ENCODE peak calls at places on chromosomes 11 and 22, in six cellular contexts. L, F, V, H, R and K are unnamed samples.

GRCh38 chr11:134120921-134121526 is 52.2 kb downstream of the JAM3 start:
- DNase-seq in L (peak), F (no peak), V (no peak), H (peak), R (no peak), K (peak)

GRCh38 chr22:48342016-48342415 is 1485.7 kb downstream of the BRD1 start:
- DNase-seq in L (no peak), F (no peak), V (no peak), H (no peak), R (peak), K (no peak)

GRCh38 chr11:8354622-8355417 is 91.1 kb upstream of the LMO1 start:
- DNase-seq in L (peak), F (no peak), V (no peak), H (peak), R (peak), K (no peak)

GRCh38 chr11:31850365-31850764 is 39.2 kb upstream of the PAX6 start:
- DNase-seq in L (no peak), F (no peak), V (no peak), H (no peak), R (no peak), K (no peak)

GRCh38 chr11:79393362-79394043 is 47.3 kb downstream of the TENM4 start:
- DNase-seq in L (no peak), F (no peak), V (no peak), H (no peak), R (no peak), K (no peak)

GRCh38 chr11:86625981-86626380 is 46.4 kb downstream of the ME3 start:
- DNase-seq in L (no peak), F (no peak), V (no peak), H (no peak), R (no peak), K (no peak)

GRCh38 chr11:43573233-43573632 is 107.3 kb upstream of the HSD17B12 start:
- DNase-seq in L (no peak), F (no peak), V (no peak), H (no peak), R (no peak), K (no peak)

GRCh38 chr11:114262681-114263509 is 33.3 kb upstream of the NNMT start:
- DNase-seq in L (no peak), F (peak), V (no peak), H (peak), R (peak), K (no peak)

GRCh38 chr22:19565921-19566598 is 41.9 kb upstream of the CLDN5 start:
- DNase-seq in L (no peak), F (peak), V (no peak), H (no peak), R (no peak), K (no peak)

GRCh38 chr11:7965386-7965785 is at the start of gene NLRP10:
- DNase-seq in L (no peak), F (peak), V (no peak), H (peak), R (no peak), K (no peak)

GRCh38 chr11:71286701-71287643 is 34.6 kb upstream of the SHANK2 start:
- DNase-seq in L (peak), F (peak), V (peak), H (peak), R (no peak), K (no peak)

GRCh38 chr11:61083601-61084147 is 18.6 kb upstream of the CD5 start:
- DNase-seq in L (no peak), F (no peak), V (no peak), H (no peak), R (no peak), K (no peak)

GRCh38 chr22:45230026-45230845 is 10.5 kb downstream of the KIAA0930 start:
- DNase-seq in L (no peak), F (no peak), V (no peak), H (no peak), R (peak), K (peak)

GRCh38 chr11:122071680-122072321 is 44.2 kb downstream of the BLID start:
- DNase-seq in L (peak), F (no peak), V (no peak), H (peak), R (no peak), K (no peak)

GRCh38 chr11:108734956-108735559 is 70.2 kb downstream of the DDX10 start:
- DNase-seq in L (no peak), F (no peak), V (no peak), H (no peak), R (no peak), K (no peak)

GRCh38 chr22:47437110-47437509 is 674.7 kb downstream of the TBC1D22A start:
- DNase-seq in L (no peak), F (no peak), V (no peak), H (no peak), R (no peak), K (no peak)

GRCh38 chr22:25930710-25931353 is 188.8 kb downstream of the MYO18B start:
- DNase-seq in L (no peak), F (no peak), V (no peak), H (no peak), R (no peak), K (no peak)

GRCh38 chr22:40668611-40669390 is 10.5 kb upstream of the MCHR1 start:
- DNase-seq in L (no peak), F (peak), V (no peak), H (peak), R (no peak), K (no peak)

GRCh38 chr22:24550028-24550901 is 4.7 kb downstream of the GUCD1 start:
- DNase-seq in L (no peak), F (no peak), V (peak), H (no peak), R (no peak), K (peak)

GRCh38 chr11:78499971-78500370 is 74.7 kb downstream of the NARS2 start:
- DNase-seq in L (no peak), F (no peak), V (no peak), H (peak), R (no peak), K (no peak)

GRCh38 chr11:65917434-65918210 is 1.2 kb downstream of the C11orf68 start:
- DNase-seq in L (no peak), F (no peak), V (no peak), H (no peak), R (peak), K (peak)

GRCh38 chr11:125954123-125954944 is 8.5 kb downstream of the VSIG10L2 start:
- DNase-seq in L (no peak), F (no peak), V (no peak), H (no peak), R (no peak), K (peak)

GRCh38 chr11:125953401-125953935 is 7.6 kb downstream of the VSIG10L2 start:
- DNase-seq in L (no peak), F (no peak), V (no peak), H (no peak), R (no peak), K (no peak)

GRCh38 chr11:125951731-125952130 is 5.9 kb downstream of the VSIG10L2 start:
- DNase-seq in L (no peak), F (no peak), V (no peak), H (no peak), R (no peak), K (peak)

GRCh38 chr11:125952559-125952958 is 6.7 kb downstream of the VSIG10L2 start:
- DNase-seq in L (no peak), F (no peak), V (no peak), H (no peak), R (no peak), K (no peak)

DNA sequence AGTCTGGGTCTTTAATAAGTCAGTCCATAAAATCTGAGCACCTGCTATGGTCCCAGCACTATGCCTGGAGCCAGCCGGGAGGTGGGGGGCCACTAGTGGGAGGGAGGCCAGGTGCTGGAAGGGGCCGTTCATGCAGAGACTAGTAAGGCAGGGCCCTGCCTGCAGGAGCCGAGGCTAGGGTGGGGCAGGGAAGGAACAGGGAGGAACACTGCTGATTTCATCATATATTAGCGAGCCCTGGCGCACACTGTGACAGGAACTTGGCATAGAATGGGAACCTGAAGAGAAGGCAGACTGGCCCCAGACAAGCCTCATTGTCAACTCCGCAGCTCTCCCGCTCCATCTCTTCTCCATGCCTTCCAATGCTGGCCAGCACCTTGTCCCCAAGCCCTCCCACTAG is 7.1 kb downstream of the VSIG10L2 start:
- DNase-seq in L (no peak), F (peak), V (peak), H (no peak), R (peak), K (peak)
- H3K27ac ChIP-seq in L (no peak), F (peak), V (no peak), H (no peak), R (no peak), K (no peak)

GRCh38 chr11:121067026-121067425 is 34.0 kb upstream of the TECTA start:
- DNase-seq in L (no peak), F (no peak), V (no peak), H (no peak), R (no peak), K (no peak)
- H3K27ac ChIP-seq in L (no peak), F (no peak), V (peak), H (no peak), R (no peak), K (no peak)

DNA sequence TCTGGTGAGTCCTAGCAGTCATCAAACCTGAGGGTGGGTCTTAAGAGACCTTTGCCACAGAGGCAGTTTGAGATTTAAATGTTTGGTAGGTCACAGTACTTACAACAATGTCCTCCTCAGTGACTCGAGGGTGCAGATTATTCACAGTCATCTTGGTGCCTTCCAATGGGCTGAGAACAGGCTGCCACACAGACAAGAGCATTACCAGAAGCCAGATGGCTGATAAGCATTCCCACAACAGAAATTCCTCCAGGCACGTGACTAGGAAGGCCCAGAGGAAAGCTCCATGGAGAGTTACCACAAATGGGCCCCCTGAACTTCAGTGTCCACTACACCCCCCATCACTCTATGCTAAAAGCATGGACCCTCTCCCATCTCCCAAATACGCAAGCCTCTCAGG is 19.2 kb downstream of the POLDIP3 start:
- DNase-seq in L (no peak), F (no peak), V (no peak), H (peak), R (no peak), K (no peak)
- H3K27ac ChIP-seq in L (no peak), F (no peak), V (no peak), H (no peak), R (no peak), K (peak)

GRCh38 chr22:38260760-38261477 is 11.9 kb downstream of the TMEM184B start:
- DNase-seq in L (peak), F (no peak), V (no peak), H (peak), R (no peak), K (no peak)

GRCh38 chr22:38259370-38259769 is 13.4 kb downstream of the TMEM184B start:
- DNase-seq in L (no peak), F (no peak), V (no peak), H (no peak), R (no peak), K (peak)

GRCh38 chr22:38257170-38257569 is 15.6 kb downstream of the TMEM184B start:
- DNase-seq in L (no peak), F (no peak), V (no peak), H (peak), R (no peak), K (peak)

GRCh38 chr22:38257650-38258246 is 15.1 kb downstream of the TMEM184B start:
- DNase-seq in L (no peak), F (no peak), V (peak), H (no peak), R (no peak), K (no peak)

GRCh38 chr22:38258895-38259294 is 13.9 kb downstream of the TMEM184B start:
- DNase-seq in L (no peak), F (no peak), V (no peak), H (no peak), R (no peak), K (peak)
- H3K27ac ChIP-seq in L (peak), F (peak), V (peak), H (peak), R (peak), K (peak)

DNA sequence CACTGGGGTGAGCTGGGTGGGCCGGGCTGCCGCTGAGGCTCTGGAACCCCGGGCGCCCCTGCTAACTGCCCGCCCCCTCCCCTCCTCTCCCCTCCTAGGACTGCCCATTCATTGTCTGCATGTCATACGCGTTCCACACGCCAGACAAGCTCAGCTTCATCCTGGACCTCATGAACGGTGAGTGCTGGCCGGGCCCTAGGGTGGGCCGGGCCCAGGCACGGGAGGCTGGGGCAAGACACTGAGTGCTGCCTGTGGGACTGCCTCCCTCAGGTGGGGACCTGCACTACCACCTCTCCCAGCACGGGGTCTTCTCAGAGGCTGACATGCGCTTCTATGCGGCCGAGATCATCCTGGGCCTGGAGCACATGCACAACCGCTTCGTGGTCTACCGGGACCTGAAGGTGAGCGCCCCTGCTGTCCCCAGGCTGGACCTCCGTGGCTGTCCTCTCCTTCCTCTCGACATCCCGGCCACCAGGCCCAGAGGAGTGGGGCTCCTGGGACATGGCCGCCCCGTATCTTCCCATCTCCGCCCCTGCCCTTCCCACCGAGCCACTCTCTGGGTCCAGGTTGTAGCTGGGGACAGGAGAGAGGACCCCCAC is 7.5 kb upstream of the ANKRD13D start:
- DNase-seq in L (no peak), F (no peak), V (no peak), H (no peak), R (peak), K (peak)
- H3K27ac ChIP-seq in L (no peak), F (peak), V (no peak), H (no peak), R (no peak), K (no peak)

GRCh38 chr11:111759375-111759774 is 6.8 kb downstream of the PPP2R1B start:
- DNase-seq in L (no peak), F (no peak), V (no peak), H (no peak), R (no peak), K (no peak)

GRCh38 chr11:111761056-111761455 is 5.1 kb downstream of the PPP2R1B start:
- DNase-seq in L (no peak), F (no peak), V (no peak), H (no peak), R (no peak), K (no peak)

GRCh38 chr11:111762526-111762925 is 3.7 kb downstream of the PPP2R1B start:
- DNase-seq in L (no peak), F (no peak), V (no peak), H (no peak), R (no peak), K (no peak)

GRCh38 chr11:111762981-111763643 is 3.1 kb downstream of the PPP2R1B start:
- DNase-seq in L (no peak), F (no peak), V (no peak), H (peak), R (no peak), K (no peak)

GRCh38 chr11:111759778-111760407 is 6.3 kb downstream of the PPP2R1B start:
- DNase-seq in L (no peak), F (no peak), V (no peak), H (no peak), R (no peak), K (no peak)
- H3K27ac ChIP-seq in L (no peak), F (no peak), V (no peak), H (no peak), R (peak), K (no peak)